ENCODE peak calls at places on chromosomes 3 and 15, in six cellular contexts. One of them, this sample, is unnamed.

GRCh38 chr3:151091685-151092352 is 6.4 kb downstream of the MED12L start:
- DNase-seq in WTC11: no peak
- DNase-seq in GM13976: no peak
- DNase-seq in AG10803: peak; percentile 3
- DNase-seq in IMR-90: peak; percentile 15
- DNase-seq in PC-3: peak; percentile 47
- DNase-seq in this sample: no peak

GRCh38 chr3:170117134-170117533 is 64.4 kb downstream of the PHC3 start:
- DNase-seq in WTC11: no peak
- DNase-seq in GM13976: no peak
- DNase-seq in AG10803: no peak
- DNase-seq in IMR-90: no peak
- DNase-seq in PC-3: peak; percentile 26
- DNase-seq in this sample: peak; percentile 16

GRCh38 chr3:38114875-38115644 is 21.9 kb downstream of the ACAA1 start:
- DNase-seq in WTC11: peak; percentile 4
- DNase-seq in GM13976: no peak
- DNase-seq in AG10803: no peak
- DNase-seq in IMR-90: no peak
- DNase-seq in PC-3: no peak
- DNase-seq in this sample: no peak

GRCh38 chr3:14687360-14687759 is 12.4 kb downstream of the C3orf20 start:
- DNase-seq in WTC11: no peak
- DNase-seq in GM13976: no peak
- DNase-seq in AG10803: no peak
- DNase-seq in IMR-90: no peak
- DNase-seq in PC-3: no peak
- DNase-seq in this sample: no peak

GRCh38 chr15:80929225-80929624 is 60.4 kb downstream of the MESD start:
- DNase-seq in WTC11: no peak
- DNase-seq in GM13976: no peak
- DNase-seq in AG10803: peak; percentile 84
- DNase-seq in IMR-90: peak; percentile 89
- DNase-seq in PC-3: peak; percentile 36
- DNase-seq in this sample: peak; percentile 30

GRCh38 chr3:169618894-169619792 is 44.4 kb downstream of the MECOM start:
- DNase-seq in WTC11: no peak
- DNase-seq in GM13976: no peak
- DNase-seq in AG10803: no peak
- DNase-seq in IMR-90: no peak
- DNase-seq in PC-3: no peak
- DNase-seq in this sample: no peak

GRCh38 chr15:42184313-42184712 is 23.8 kb downstream of the VPS39 start:
- DNase-seq in WTC11: no peak
- DNase-seq in GM13976: peak; percentile 33
- DNase-seq in AG10803: no peak
- DNase-seq in IMR-90: peak; percentile 17
- DNase-seq in PC-3: no peak
- DNase-seq in this sample: no peak

GRCh38 chr3:159807137-159808028 is 181.3 kb upstream of the IL12A start:
- DNase-seq in WTC11: no peak
- DNase-seq in GM13976: no peak
- DNase-seq in AG10803: no peak
- DNase-seq in IMR-90: no peak
- DNase-seq in PC-3: peak; percentile 41
- DNase-seq in this sample: peak; percentile 66

GRCh38 chr3:111796566-111796965 is 62.5 kb upstream of the PHLDB2 start:
- DNase-seq in WTC11: no peak
- DNase-seq in GM13976: no peak
- DNase-seq in AG10803: no peak
- DNase-seq in IMR-90: no peak
- DNase-seq in PC-3: no peak
- DNase-seq in this sample: no peak

GRCh38 chr3:177357352-177358084 is 160.2 kb upstream of the TBL1XR1 start:
- DNase-seq in WTC11: no peak
- DNase-seq in GM13976: no peak
- DNase-seq in AG10803: peak; percentile 46
- DNase-seq in IMR-90: peak; percentile 89
- DNase-seq in PC-3: peak; percentile 73
- DNase-seq in this sample: peak; percentile 96

GRCh38 chr3:102180291-102180931 is 254.4 kb upstream of the ZPLD1 start:
- DNase-seq in WTC11: no peak
- DNase-seq in GM13976: no peak
- DNase-seq in AG10803: peak; percentile 96
- DNase-seq in IMR-90: peak; percentile 95
- DNase-seq in PC-3: peak; percentile 71
- DNase-seq in this sample: no peak

GRCh38 chr15:23629234-23629805 is 18.3 kb downstream of the MAGEL2 start:
- DNase-seq in WTC11: no peak
- DNase-seq in GM13976: no peak
- DNase-seq in AG10803: peak; percentile 11
- DNase-seq in IMR-90: no peak
- DNase-seq in PC-3: peak; percentile 41
- DNase-seq in this sample: no peak

GRCh38 chr3:72492240-72492639 is 356.0 kb downstream of the SHQ1 start:
- DNase-seq in WTC11: no peak
- DNase-seq in GM13976: no peak
- DNase-seq in AG10803: peak; percentile 99
- DNase-seq in IMR-90: peak; percentile 92
- DNase-seq in PC-3: peak; percentile 94
- DNase-seq in this sample: peak; percentile 94

GRCh38 chr3:18812316-18812715 is 336.0 kb upstream of the KCNH8 start:
- DNase-seq in WTC11: no peak
- DNase-seq in GM13976: no peak
- DNase-seq in AG10803: no peak
- DNase-seq in IMR-90: no peak
- DNase-seq in PC-3: peak; percentile 95
- DNase-seq in this sample: peak; percentile 48

GRCh38 chr3:111496894-111497559 is 45.0 kb upstream of the CD96 start:
- DNase-seq in WTC11: no peak
- DNase-seq in GM13976: no peak
- DNase-seq in AG10803: no peak
- DNase-seq in IMR-90: no peak
- DNase-seq in PC-3: no peak
- DNase-seq in this sample: no peak

GRCh38 chr15:52765779-52766178 is 24.4 kb downstream of the ONECUT1 start:
- DNase-seq in WTC11: no peak
- DNase-seq in GM13976: no peak
- DNase-seq in AG10803: peak; percentile 3
- DNase-seq in IMR-90: peak; percentile 6
- DNase-seq in PC-3: peak; percentile 16
- DNase-seq in this sample: no peak
- TF ChIP-seq CTCF in WTC11: no peak
- TF ChIP-seq CTCF in GM13976: no peak
- TF ChIP-seq CTCF in AG10803: peak; percentile 32
- TF ChIP-seq CTCF in IMR-90: peak; percentile 21
- TF ChIP-seq CTCF in PC-3: peak; percentile 50
- TF ChIP-seq CTCF in this sample: peak; percentile 19

GRCh38 chr3:168459229-168459784 is 363.6 kb upstream of the GOLIM4 start:
- DNase-seq in WTC11: no peak
- DNase-seq in GM13976: no peak
- DNase-seq in AG10803: peak; percentile 30
- DNase-seq in IMR-90: peak; percentile 46
- DNase-seq in PC-3: peak; percentile 62
- DNase-seq in this sample: no peak

GRCh38 chr3:168457973-168458539 is 362.3 kb upstream of the GOLIM4 start:
- DNase-seq in WTC11: no peak
- DNase-seq in GM13976: no peak
- DNase-seq in AG10803: no peak
- DNase-seq in IMR-90: no peak
- DNase-seq in PC-3: peak; percentile 60
- DNase-seq in this sample: no peak

GRCh38 chr3:168461793-168462192 is 366.1 kb upstream of the GOLIM4 start:
- DNase-seq in WTC11: no peak
- DNase-seq in GM13976: no peak
- DNase-seq in AG10803: no peak
- DNase-seq in IMR-90: no peak
- DNase-seq in PC-3: no peak
- DNase-seq in this sample: no peak

GRCh38 chr3:168453623-168454022 is 357.9 kb upstream of the GOLIM4 start:
- DNase-seq in WTC11: no peak
- DNase-seq in GM13976: no peak
- DNase-seq in AG10803: no peak
- DNase-seq in IMR-90: no peak
- DNase-seq in PC-3: no peak
- DNase-seq in this sample: no peak

GRCh38 chr3:168455814-168456213 is 360.1 kb upstream of the GOLIM4 start:
- DNase-seq in WTC11: no peak
- DNase-seq in GM13976: no peak
- DNase-seq in AG10803: no peak
- DNase-seq in IMR-90: no peak
- DNase-seq in PC-3: no peak
- DNase-seq in this sample: no peak
- TF ChIP-seq CTCF in WTC11: no peak
- TF ChIP-seq CTCF in GM13976: no peak
- TF ChIP-seq CTCF in AG10803: no peak
- TF ChIP-seq CTCF in IMR-90: no peak
- TF ChIP-seq CTCF in PC-3: no peak
- TF ChIP-seq CTCF in this sample: no peak

GRCh38 chr3:153289334-153289808 is 127.3 kb downstream of the RAP2B start:
- DNase-seq in WTC11: no peak
- DNase-seq in GM13976: no peak
- DNase-seq in AG10803: peak; percentile 39
- DNase-seq in IMR-90: peak; percentile 63
- DNase-seq in PC-3: peak; percentile 64
- DNase-seq in this sample: peak; percentile 38

GRCh38 chr3:153287017-153287416 is 125.0 kb downstream of the RAP2B start:
- DNase-seq in WTC11: no peak
- DNase-seq in GM13976: no peak
- DNase-seq in AG10803: no peak
- DNase-seq in IMR-90: no peak
- DNase-seq in PC-3: peak; percentile 36
- DNase-seq in this sample: peak; percentile 73

GRCh38 chr3:153285982-153286381 is 124.0 kb downstream of the RAP2B start:
- DNase-seq in WTC11: no peak
- DNase-seq in GM13976: no peak
- DNase-seq in AG10803: no peak
- DNase-seq in IMR-90: no peak
- DNase-seq in PC-3: peak; percentile 49
- DNase-seq in this sample: peak; percentile 81

GRCh38 chr3:153284282-153284938 is 122.4 kb downstream of the RAP2B start:
- DNase-seq in WTC11: no peak
- DNase-seq in GM13976: peak; percentile 36
- DNase-seq in AG10803: peak; percentile 93
- DNase-seq in IMR-90: peak; percentile 96
- DNase-seq in PC-3: peak; percentile 78
- DNase-seq in this sample: peak; percentile 81

DNA sequence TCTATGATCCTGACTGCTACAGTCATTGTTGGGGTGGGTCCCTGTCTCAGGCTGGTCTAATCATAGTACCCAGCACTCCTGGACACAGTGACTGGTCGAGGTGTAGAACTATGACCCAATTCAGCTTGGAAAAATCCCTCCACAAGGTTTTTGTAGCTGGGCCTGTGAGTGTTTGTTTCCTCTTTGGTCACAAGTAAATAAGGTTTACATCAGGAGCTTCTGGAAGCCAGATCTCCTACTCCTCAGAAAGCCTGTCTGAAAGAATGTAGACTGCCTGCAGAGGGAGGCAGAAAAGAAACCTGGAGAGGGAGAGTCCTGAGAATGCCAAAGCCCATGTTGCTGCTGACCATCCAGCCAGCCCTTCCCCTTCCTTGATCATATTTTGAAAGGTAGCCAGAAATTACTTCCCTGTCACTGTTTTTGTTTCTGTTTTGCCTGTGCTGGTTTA is 123.2 kb downstream of the RAP2B start:
- DNase-seq in WTC11: no peak
- DNase-seq in GM13976: no peak
- DNase-seq in AG10803: peak; percentile 54
- DNase-seq in IMR-90: peak; percentile 34
- DNase-seq in PC-3: peak; percentile 35
- DNase-seq in this sample: peak; percentile 30
- TF ChIP-seq CTCF in WTC11: no peak
- TF ChIP-seq CTCF in GM13976: no peak
- TF ChIP-seq CTCF in AG10803: peak; percentile 30
- TF ChIP-seq CTCF in IMR-90: no peak
- TF ChIP-seq CTCF in PC-3: no peak
- TF ChIP-seq CTCF in this sample: no peak

GRCh38 chr15:83118968-83119367 is 11.5 kb downstream of the TM6SF1 start:
- DNase-seq in WTC11: no peak
- DNase-seq in GM13976: no peak
- DNase-seq in AG10803: no peak
- DNase-seq in IMR-90: no peak
- DNase-seq in PC-3: no peak
- DNase-seq in this sample: no peak
- TF ChIP-seq CTCF in WTC11: no peak
- TF ChIP-seq CTCF in GM13976: no peak
- TF ChIP-seq CTCF in AG10803: no peak
- TF ChIP-seq CTCF in IMR-90: no peak
- TF ChIP-seq CTCF in PC-3: no peak
- TF ChIP-seq CTCF in this sample: no peak

GRCh38 chr15:89397653-89398023 is 63.0 kb upstream of the POLG start:
- DNase-seq in WTC11: no peak
- DNase-seq in GM13976: no peak
- DNase-seq in AG10803: no peak
- DNase-seq in IMR-90: no peak
- DNase-seq in PC-3: no peak
- DNase-seq in this sample: no peak

GRCh38 chr15:89399070-89399389 is 64.4 kb upstream of the POLG start:
- DNase-seq in WTC11: no peak
- DNase-seq in GM13976: no peak
- DNase-seq in AG10803: no peak
- DNase-seq in IMR-90: no peak
- DNase-seq in PC-3: no peak
- DNase-seq in this sample: no peak

GRCh38 chr15:89400121-89400996 is 65.7 kb upstream of the POLG start:
- DNase-seq in WTC11: peak; percentile 38
- DNase-seq in GM13976: no peak
- DNase-seq in AG10803: no peak
- DNase-seq in IMR-90: no peak
- DNase-seq in PC-3: no peak
- DNase-seq in this sample: no peak

GRCh38 chr15:89400997-89401590 is 66.5 kb upstream of the POLG start:
- DNase-seq in WTC11: no peak
- DNase-seq in GM13976: no peak
- DNase-seq in AG10803: no peak
- DNase-seq in IMR-90: no peak
- DNase-seq in PC-3: no peak
- DNase-seq in this sample: no peak

DNA sequence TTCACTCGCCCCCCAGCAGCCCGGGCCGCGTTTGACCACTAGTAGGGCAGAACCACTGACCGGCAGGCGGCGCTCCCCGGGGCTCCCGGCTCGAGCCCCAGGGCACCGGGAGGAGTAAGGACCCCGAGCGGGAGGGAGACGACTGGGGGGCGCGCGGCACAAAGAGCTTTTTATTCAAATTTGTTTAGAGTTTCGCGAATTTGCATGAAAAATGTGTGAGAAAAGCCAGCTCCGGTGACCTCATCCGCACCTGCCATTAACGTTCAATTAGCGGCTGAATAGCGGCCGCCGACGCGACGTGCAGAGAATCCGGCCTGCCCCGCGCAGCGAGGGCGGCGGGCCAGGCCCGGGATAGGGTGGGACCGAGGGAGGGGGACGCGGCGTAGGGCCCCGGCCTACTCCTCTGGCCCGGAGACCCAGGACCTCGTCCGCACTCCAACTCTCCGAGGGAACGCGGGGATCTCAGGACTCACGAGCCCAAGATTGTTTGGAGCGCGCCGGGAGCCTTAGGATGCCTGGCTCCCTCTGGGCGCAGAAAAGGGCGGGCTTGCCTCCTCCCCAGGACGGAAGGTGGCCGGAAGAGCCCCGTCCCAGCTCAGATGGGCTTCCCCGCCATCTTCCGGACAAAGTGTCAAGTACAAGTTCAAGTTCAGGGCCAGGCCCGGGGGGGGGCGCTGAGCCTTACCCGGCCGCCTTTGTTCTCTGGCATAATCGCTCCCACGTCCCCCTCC is 64.9 kb upstream of the POLG start:
- DNase-seq in WTC11: peak; percentile 74
- DNase-seq in GM13976: peak; percentile 89
- DNase-seq in AG10803: no peak
- DNase-seq in IMR-90: no peak
- DNase-seq in PC-3: peak; percentile 57
- DNase-seq in this sample: no peak
- TF ChIP-seq CTCF in WTC11: peak; percentile 16
- TF ChIP-seq CTCF in GM13976: peak; percentile 68
- TF ChIP-seq CTCF in AG10803: peak; percentile 16
- TF ChIP-seq CTCF in IMR-90: no peak
- TF ChIP-seq CTCF in PC-3: peak; percentile 58
- TF ChIP-seq CTCF in this sample: peak; percentile 57